ENCODE peak calls at places on chromosomes 3 and 15, in eight cellular contexts. F is psoas muscle, X is endothelial cell, M is transverse colon, U is progenitor cell of endocrine pancreas, D is astrocyte of the spinal cord, B is fibroblast of lung, K is body of pancreas. V is an unnamed sample.

GRCh38 chr3:46960801-46961200 is 15.7 kb downstream of the CCDC12 start:
- DNase-seq in F (no peak), X (no peak), M (no peak), U (no peak), D (no peak), B (no peak), K (no peak), V (no peak)

GRCh38 chr3:16300881-16301359 is 35.9 kb downstream of the OXNAD1 start:
- DNase-seq in F (no peak), X (no peak), M (peak), U (no peak), D (no peak), B (no peak), K (no peak), V (no peak)

GRCh38 chr15:48021336-48022086 is 99.3 kb upstream of the SLC24A5 start:
- DNase-seq in F (no peak), X (no peak), M (no peak), U (no peak), D (peak), B (no peak), K (no peak), V (no peak)

GRCh38 chr3:114362815-114363214 is 69.0 kb downstream of the TIGIT start:
- DNase-seq in F (no peak), X (no peak), M (no peak), U (no peak), D (peak), B (peak), K (no peak), V (no peak)

GRCh38 chr15:72784233-72784876 is 797 bp upstream of the ADPGK start:
- DNase-seq in F (no peak), X (peak), M (no peak), U (no peak), D (peak), B (peak), K (no peak), V (no peak)

GRCh38 chr15:48861813-48862431 is 16.0 kb upstream of the EID1 start:
- DNase-seq in F (no peak), X (peak), M (peak), U (no peak), D (peak), B (peak), K (no peak), V (no peak)

GRCh38 chr15:45606413-45606812 is 19.2 kb downstream of the BLOC1S6 start:
- DNase-seq in F (no peak), X (no peak), M (no peak), U (no peak), D (no peak), B (peak), K (no peak), V (no peak)

GRCh38 chr3:32877598-32877997 is 59.8 kb downstream of the TRIM71 start:
- DNase-seq in F (no peak), X (no peak), M (no peak), U (no peak), D (no peak), B (no peak), K (no peak), V (no peak)

GRCh38 chr3:175346573-175347356 is 487.6 kb downstream of the NAALADL2 start:
- DNase-seq in F (peak), X (no peak), M (peak), U (no peak), D (peak), B (peak), K (peak), V (no peak)

GRCh38 chr15:56215769-56216168 is 27.9 kb downstream of the RFX7 start:
- DNase-seq in F (no peak), X (no peak), M (no peak), U (no peak), D (peak), B (peak), K (no peak), V (no peak)

GRCh38 chr3:150317469-150317868 is 90.6 kb upstream of the TSC22D2 start:
- DNase-seq in F (no peak), X (no peak), M (no peak), U (no peak), D (no peak), B (no peak), K (no peak), V (no peak)

GRCh38 chr3:8542190-8542980 is 40.8 kb downstream of the LMCD1 start:
- DNase-seq in F (no peak), X (no peak), M (no peak), U (no peak), D (no peak), B (no peak), K (no peak), V (no peak)

GRCh38 chr3:186383026-186383993 is 21.3 kb upstream of the DGKG start:
- DNase-seq in F (no peak), X (no peak), M (no peak), U (no peak), D (no peak), B (no peak), K (no peak), V (no peak)

GRCh38 chr3:195438371-195438770 is 4.4 kb downstream of the ACAP2 start:
- DNase-seq in F (no peak), X (no peak), M (no peak), U (no peak), D (no peak), B (no peak), K (no peak), V (no peak)

GRCh38 chr15:99983171-99983891 is 250.1 kb upstream of the LYSMD4 start:
- DNase-seq in F (no peak), X (peak), M (no peak), U (no peak), D (peak), B (no peak), K (no peak), V (no peak)

GRCh38 chr3:128496602-128497304 is 3.8 kb upstream of the GATA2 start:
- DNase-seq in F (peak), X (peak), M (no peak), U (no peak), D (no peak), B (no peak), K (peak), V (peak)

GRCh38 chr3:5057857-5058324 is 64.2 kb upstream of the ARL8B start:
- DNase-seq in F (peak), X (peak), M (peak), U (peak), D (peak), B (peak), K (peak), V (no peak)

GRCh38 chr3:159782724-159783421 is 205.8 kb upstream of the IL12A start:
- DNase-seq in F (no peak), X (no peak), M (peak), U (no peak), D (no peak), B (no peak), K (no peak), V (no peak)

GRCh38 chr15:83206387-83206970 is 1.1 kb downstream of the HDGFL3 start:
- DNase-seq in F (no peak), X (no peak), M (no peak), U (no peak), D (peak), B (peak), K (no peak), V (no peak)

GRCh38 chr3:113183748-113184661 is 27.4 kb upstream of the BOC start:
- DNase-seq in F (no peak), X (no peak), M (no peak), U (no peak), D (no peak), B (peak), K (peak), V (no peak)

GRCh38 chr15:68299436-68299835 is 21.9 kb downstream of the FEM1B start:
- DNase-seq in F (no peak), X (no peak), M (no peak), U (no peak), D (peak), B (no peak), K (no peak), V (no peak)

GRCh38 chr3:36135863-36136262 is 244.4 kb upstream of the STAC start:
- DNase-seq in F (no peak), X (no peak), M (no peak), U (no peak), D (no peak), B (no peak), K (no peak), V (no peak)

GRCh38 chr3:34683851-34684250 is 885.4 kb downstream of the PDCD6IP start:
- DNase-seq in F (peak), X (peak), M (peak), U (peak), D (peak), B (peak), K (peak), V (peak)

GRCh38 chr3:157294953-157295352 is 135.0 kb upstream of the CCNL1 start:
- DNase-seq in F (no peak), X (no peak), M (no peak), U (no peak), D (no peak), B (no peak), K (no peak), V (no peak)

GRCh38 chr15:25661898-25662297 is 201.2 kb downstream of the ATP10A start:
- DNase-seq in F (no peak), X (no peak), M (no peak), U (no peak), D (no peak), B (no peak), K (no peak), V (no peak)

GRCh38 chr3:42802876-42803799 is 1.2 kb downstream of the HIGD1A start:
- DNase-seq in F (no peak), X (peak), M (no peak), U (no peak), D (peak), B (peak), K (peak), V (no peak)

GRCh38 chr3:65587650-65588439 is 450.9 kb downstream of the MAGI1 start:
- DNase-seq in F (no peak), X (no peak), M (no peak), U (no peak), D (no peak), B (no peak), K (no peak), V (no peak)

GRCh38 chr15:66789029-66790025 is 87.3 kb downstream of the SMAD6 start:
- DNase-seq in F (peak), X (no peak), M (peak), U (no peak), D (peak), B (peak), K (peak), V (no peak)

GRCh38 chr3:125278155-125278554 is 65.6 kb upstream of the SLC12A8 start:
- DNase-seq in F (no peak), X (no peak), M (no peak), U (no peak), D (no peak), B (no peak), K (no peak), V (no peak)

GRCh38 chr15:42733027-42733426 is 3.9 kb downstream of the CDAN1 start:
- DNase-seq in F (no peak), X (no peak), M (no peak), U (no peak), D (no peak), B (no peak), K (no peak), V (no peak)

GRCh38 chr15:62607643-62608042 is 434.9 kb upstream of the TPM1 start:
- DNase-seq in F (no peak), X (no peak), M (no peak), U (no peak), D (peak), B (peak), K (no peak), V (no peak)

GRCh38 chr3:71423151-71423906 is 160.2 kb downstream of the FOXP1 start:
- DNase-seq in F (no peak), X (no peak), M (no peak), U (no peak), D (peak), B (peak), K (peak), V (peak)

GRCh38 chr15:81163961-81164800 is 30.1 kb downstream of the CFAP161 start:
- DNase-seq in F (no peak), X (no peak), M (no peak), U (no peak), D (peak), B (peak), K (no peak), V (no peak)

DNA sequence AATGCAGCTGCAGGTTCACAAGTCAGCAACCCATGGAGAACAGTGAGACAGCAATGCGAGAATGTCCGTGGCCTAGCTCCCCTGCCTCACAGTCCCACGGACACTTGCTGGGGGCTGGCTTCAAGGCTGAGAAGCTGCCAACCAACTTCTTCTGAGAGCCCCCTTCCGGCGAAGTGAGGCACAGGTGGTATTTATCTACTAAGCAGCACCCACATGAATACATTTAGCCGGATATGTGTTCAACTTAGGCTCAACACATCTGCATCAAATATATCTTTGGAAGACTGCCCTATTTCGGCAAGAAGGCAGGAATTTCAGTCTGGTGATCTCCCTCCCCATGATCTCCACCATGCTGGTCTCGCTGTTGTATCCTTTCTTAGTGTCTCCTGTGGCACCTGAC is 341.0 kb upstream of the NR2E3 start:
- DNase-seq in F (no peak), X (no peak), M (no peak), U (no peak), D (no peak), B (no peak), K (no peak), V (no peak)
- TF ChIP-seq CTCF in F (no peak), X (no peak), M (no peak), U (no peak), D (no peak), B (peak), K (no peak), V (no peak)

GRCh38 chr3:187974857-187975257 is 179.1 kb upstream of the LPP start:
- DNase-seq in F (no peak), X (no peak), M (no peak), U (no peak), D (no peak), B (no peak), K (no peak), V (no peak)
- TF ChIP-seq CTCF in F (peak), X (no peak), M (no peak), U (no peak), D (peak), B (no peak), K (peak), V (no peak)

DNA sequence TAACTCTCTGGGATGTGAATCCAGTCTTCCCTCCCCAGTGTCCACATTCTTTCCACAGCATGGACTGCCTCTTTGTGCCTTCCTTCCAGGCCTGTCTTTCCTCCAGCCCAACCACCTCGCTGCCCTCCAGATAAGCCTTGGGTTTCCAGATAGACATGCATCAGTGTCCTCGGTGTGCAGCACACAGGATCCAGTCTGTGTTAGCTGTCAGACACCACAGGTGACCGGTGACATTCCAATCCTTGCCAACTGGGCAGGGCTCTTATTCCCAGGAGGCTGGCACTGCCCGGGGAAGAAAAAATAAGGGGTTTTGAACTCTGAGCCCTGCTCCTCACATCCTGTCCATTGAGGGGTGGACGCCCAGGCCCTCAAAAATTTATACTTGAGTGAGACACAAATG is 6.0 kb upstream of the SLC6A1 start:
- DNase-seq in F (no peak), X (no peak), M (no peak), U (no peak), D (no peak), B (no peak), K (no peak), V (no peak)
- TF ChIP-seq CTCF in F (no peak), X (no peak), M (no peak), U (no peak), D (no peak), B (no peak), K (no peak), V (no peak)

DNA sequence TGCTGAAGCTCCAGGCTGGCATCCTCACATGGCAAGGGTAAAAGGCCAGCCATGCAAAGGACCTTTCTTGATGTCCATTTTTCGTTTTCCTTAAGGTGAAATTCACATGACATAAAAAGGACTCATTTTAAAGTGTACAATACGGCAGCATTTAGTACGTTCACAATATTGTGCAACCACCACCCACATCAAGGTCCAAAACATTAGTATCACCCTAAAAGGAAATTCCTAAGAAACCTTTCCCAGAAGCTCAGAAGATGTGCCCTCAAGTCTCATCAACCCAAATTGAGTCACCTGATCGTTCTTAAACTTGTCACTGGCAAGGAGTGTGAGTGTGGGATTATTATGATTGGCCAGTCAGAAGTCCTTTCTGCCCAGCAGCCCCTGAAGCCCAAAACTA is 250.1 kb downstream of the TLE3 start:
- DNase-seq in F (no peak), X (no peak), M (no peak), U (no peak), D (no peak), B (no peak), K (no peak), V (no peak)
- TF ChIP-seq CTCF in F (no peak), X (no peak), M (no peak), U (no peak), D (no peak), B (no peak), K (no peak), V (no peak)